ENCODE peak calls at places on chromosomes 16 and 17, in seven cellular contexts. I, R, P, T, V, K and F are unnamed samples.

GRCh38 chr16:86886651-86887050 is 308.3 kb downstream of the FOXL1 start:
- DNase-seq in I (no peak), R (no peak), P (no peak), T (no peak), V (no peak), K (no peak), F (no peak)

GRCh38 chr17:76843703-76844484 is 24.3 kb upstream of the MGAT5B start:
- DNase-seq in I (no peak), R (no peak), P (no peak), T (no peak), V (no peak), K (no peak), F (no peak)

GRCh38 chr17:12592941-12593340 is 72.7 kb upstream of the MYOCD start:
- DNase-seq in I (no peak), R (no peak), P (no peak), T (no peak), V (no peak), K (no peak), F (no peak)

GRCh38 chr16:53341787-53342186 is 92.5 kb upstream of the RBL2 start:
- DNase-seq in I (no peak), R (no peak), P (no peak), T (no peak), V (no peak), K (no peak), F (no peak)

GRCh38 chr16:48014349-48015135 is 141.3 kb downstream of the ABCC12 start:
- DNase-seq in I (peak), R (peak), P (no peak), T (peak), V (no peak), K (peak), F (no peak)

GRCh38 chr17:76811028-76811427 is 57.2 kb upstream of the MGAT5B start:
- DNase-seq in I (no peak), R (no peak), P (no peak), T (no peak), V (no peak), K (no peak), F (no peak)

GRCh38 chr17:28616281-28616680 is 2.3 kb upstream of the RSKR start:
- DNase-seq in I (no peak), R (no peak), P (no peak), T (no peak), V (no peak), K (no peak), F (no peak)

GRCh38 chr17:40015998-40016691 is 905 bp downstream of the CSF3 start:
- DNase-seq in I (peak), R (no peak), P (no peak), T (no peak), V (no peak), K (no peak), F (no peak)

GRCh38 chr16:79988721-79989220 is 388.2 kb upstream of the MAF start:
- DNase-seq in I (no peak), R (no peak), P (no peak), T (no peak), V (no peak), K (no peak), F (no peak)

GRCh38 chr17:47203984-47204721 is 5.0 kb upstream of the MYL4 start:
- DNase-seq in I (no peak), R (no peak), P (no peak), T (peak), V (no peak), K (no peak), F (no peak)

GRCh38 chr16:66382171-66382965 is 15.9 kb downstream of the CDH5 start:
- DNase-seq in I (peak), R (peak), P (no peak), T (peak), V (peak), K (no peak), F (no peak)
- H3K27ac ChIP-seq in I (no peak), R (peak), P (peak), T (peak), V (peak), K (no peak), F (no peak)

GRCh38 chr17:79038545-79039135 is 14.7 kb downstream of the C1QTNF1 start:
- DNase-seq in I (peak), R (peak), P (no peak), T (peak), V (no peak), K (no peak), F (no peak)

GRCh38 chr17:79041041-79041570 is 17.1 kb downstream of the C1QTNF1 start:
- DNase-seq in I (no peak), R (no peak), P (no peak), T (no peak), V (no peak), K (no peak), F (no peak)

GRCh38 chr17:79036609-79037008 is 12.6 kb downstream of the C1QTNF1 start:
- DNase-seq in I (peak), R (peak), P (no peak), T (peak), V (no peak), K (no peak), F (no peak)

GRCh38 chr17:79041723-79042420 is 17.9 kb downstream of the C1QTNF1 start:
- DNase-seq in I (no peak), R (no peak), P (no peak), T (no peak), V (no peak), K (no peak), F (no peak)

DNA sequence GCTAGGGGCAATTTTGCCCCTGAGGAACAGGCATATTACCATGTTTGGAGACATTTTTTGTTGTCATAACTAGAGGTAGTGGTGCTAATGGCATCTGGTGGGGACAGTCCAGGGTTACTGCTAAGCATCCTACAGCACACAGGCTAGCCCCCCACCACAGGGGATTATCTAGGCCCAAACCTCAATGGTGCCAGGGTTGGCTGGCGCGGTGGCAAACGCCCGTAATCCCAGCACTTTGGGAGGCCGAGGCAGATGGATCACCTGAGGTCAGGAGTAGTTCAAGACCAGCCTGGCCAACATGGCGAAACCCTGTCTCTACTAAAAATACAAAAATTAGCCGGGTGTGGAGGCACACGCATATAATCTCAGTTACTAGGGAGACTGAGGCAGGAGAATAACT is 15.2 kb downstream of the C1QTNF1 start:
- DNase-seq in I (peak), R (no peak), P (no peak), T (no peak), V (no peak), K (no peak), F (no peak)
- H3K27ac ChIP-seq in I (no peak), R (peak), P (peak), T (peak), V (peak), K (no peak), F (no peak)

GRCh38 chr16:85523602-85524364 is 89.3 kb upstream of the GSE1 start:
- DNase-seq in I (peak), R (no peak), P (peak), T (no peak), V (peak), K (peak), F (no peak)
- H3K27ac ChIP-seq in I (peak), R (peak), P (peak), T (no peak), V (no peak), K (no peak), F (no peak)

GRCh38 chr17:73226556-73227172 is 33.8 kb downstream of the COG1 start:
- DNase-seq in I (no peak), R (no peak), P (no peak), T (no peak), V (no peak), K (peak), F (no peak)

GRCh38 chr17:73227379-73227778 is 34.3 kb downstream of the CPSF4L start:
- DNase-seq in I (no peak), R (no peak), P (no peak), T (no peak), V (no peak), K (no peak), F (no peak)

GRCh38 chr17:73228748-73229236 is 32.9 kb downstream of the CPSF4L start:
- DNase-seq in I (peak), R (peak), P (peak), T (peak), V (peak), K (peak), F (no peak)

GRCh38 chr17:73230088-73230487 is 31.6 kb downstream of the CPSF4L start:
- DNase-seq in I (peak), R (no peak), P (no peak), T (no peak), V (no peak), K (no peak), F (no peak)

GRCh38 chr17:73227944-73228343 is 33.7 kb downstream of the CPSF4L start:
- DNase-seq in I (no peak), R (no peak), P (no peak), T (no peak), V (no peak), K (no peak), F (no peak)
- H3K27ac ChIP-seq in I (peak), R (no peak), P (peak), T (peak), V (peak), K (peak), F (no peak)

DNA sequence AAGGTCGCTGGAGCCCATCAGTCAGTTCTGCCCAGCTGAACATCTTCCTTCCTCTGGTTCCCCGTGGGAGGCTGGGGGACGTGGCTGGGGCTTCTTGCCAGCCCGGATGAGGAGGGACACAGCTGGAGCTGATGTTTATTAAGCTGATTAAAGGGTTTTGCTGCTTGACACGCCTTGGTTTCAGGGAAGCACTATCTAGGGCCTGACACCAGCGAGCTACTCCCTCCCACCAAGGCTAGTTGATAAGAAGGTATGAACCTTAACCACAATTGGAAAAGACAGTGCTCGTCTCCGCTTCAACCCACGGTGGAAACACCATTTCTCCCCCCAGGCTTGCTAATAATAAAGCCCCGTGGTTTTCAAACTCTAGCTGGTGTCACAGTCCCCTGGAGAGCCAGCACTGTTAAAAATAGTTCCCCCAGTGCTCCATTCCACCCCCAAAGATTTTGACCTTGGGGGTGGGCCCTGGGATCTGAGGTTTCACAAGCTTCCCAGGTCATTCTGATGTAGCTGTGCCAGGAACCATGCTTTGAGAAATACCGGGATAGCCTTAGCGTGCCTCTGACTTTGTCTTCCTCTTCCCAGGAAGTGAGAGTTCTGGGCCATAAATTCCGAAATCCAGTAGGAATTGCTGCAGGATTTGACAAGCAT is 5.5 kb downstream of the DHODH start:
- DNase-seq in I (peak), R (no peak), P (peak), T (no peak), V (peak), K (no peak), F (no peak)
- H3K27ac ChIP-seq in I (no peak), R (no peak), P (peak), T (no peak), V (peak), K (no peak), F (no peak)

GRCh38 chr17:64328875-64329405 is 61.7 kb downstream of the PECAM1 start:
- DNase-seq in I (no peak), R (no peak), P (no peak), T (no peak), V (no peak), K (no peak), F (no peak)

GRCh38 chr17:64327201-64327930 is 63.3 kb downstream of the PECAM1 start:
- DNase-seq in I (no peak), R (no peak), P (peak), T (no peak), V (peak), K (no peak), F (no peak)

GRCh38 chr17:64328036-64328874 is 62.4 kb downstream of the PECAM1 start:
- DNase-seq in I (no peak), R (no peak), P (peak), T (no peak), V (peak), K (no peak), F (no peak)

GRCh38 chr17:64326030-64326419 is 63.0 kb upstream of the TEX2 start:
- DNase-seq in I (no peak), R (no peak), P (no peak), T (no peak), V (no peak), K (no peak), F (no peak)

DNA sequence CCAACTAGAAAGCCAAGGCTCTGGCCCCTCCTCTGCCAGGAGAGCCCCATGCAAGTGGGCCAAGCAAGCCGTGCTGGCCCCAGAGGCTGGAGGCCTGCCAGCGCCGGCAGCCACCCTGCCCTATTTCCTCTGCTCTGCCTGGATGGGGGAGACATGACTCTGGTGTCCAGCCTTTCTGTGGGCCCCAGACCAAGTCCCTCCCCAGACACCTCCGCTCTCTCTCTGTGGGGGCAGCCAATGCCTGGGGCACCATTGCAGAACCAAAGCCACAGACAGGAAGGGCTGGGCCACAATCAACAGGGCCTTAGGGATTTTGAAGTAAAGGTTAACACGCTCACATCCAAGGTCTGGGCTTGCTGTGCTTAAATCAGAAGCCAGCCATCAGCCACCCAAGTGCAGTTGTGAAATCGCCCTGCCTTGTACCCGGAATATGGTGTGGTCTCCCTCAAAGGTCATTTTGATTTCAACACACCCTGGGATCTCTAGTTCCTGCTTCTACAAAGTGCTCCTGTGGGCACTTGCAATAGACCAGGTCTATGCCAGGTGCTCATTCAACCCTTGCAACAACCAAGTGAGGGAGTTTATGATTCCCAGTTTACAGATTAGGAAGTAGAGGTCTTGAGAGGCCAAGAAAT is 63.5 kb upstream of the TEX2 start:
- DNase-seq in I (no peak), R (no peak), P (peak), T (peak), V (peak), K (no peak), F (no peak)
- H3K27ac ChIP-seq in I (no peak), R (no peak), P (peak), T (no peak), V (peak), K (no peak), F (no peak)

DNA sequence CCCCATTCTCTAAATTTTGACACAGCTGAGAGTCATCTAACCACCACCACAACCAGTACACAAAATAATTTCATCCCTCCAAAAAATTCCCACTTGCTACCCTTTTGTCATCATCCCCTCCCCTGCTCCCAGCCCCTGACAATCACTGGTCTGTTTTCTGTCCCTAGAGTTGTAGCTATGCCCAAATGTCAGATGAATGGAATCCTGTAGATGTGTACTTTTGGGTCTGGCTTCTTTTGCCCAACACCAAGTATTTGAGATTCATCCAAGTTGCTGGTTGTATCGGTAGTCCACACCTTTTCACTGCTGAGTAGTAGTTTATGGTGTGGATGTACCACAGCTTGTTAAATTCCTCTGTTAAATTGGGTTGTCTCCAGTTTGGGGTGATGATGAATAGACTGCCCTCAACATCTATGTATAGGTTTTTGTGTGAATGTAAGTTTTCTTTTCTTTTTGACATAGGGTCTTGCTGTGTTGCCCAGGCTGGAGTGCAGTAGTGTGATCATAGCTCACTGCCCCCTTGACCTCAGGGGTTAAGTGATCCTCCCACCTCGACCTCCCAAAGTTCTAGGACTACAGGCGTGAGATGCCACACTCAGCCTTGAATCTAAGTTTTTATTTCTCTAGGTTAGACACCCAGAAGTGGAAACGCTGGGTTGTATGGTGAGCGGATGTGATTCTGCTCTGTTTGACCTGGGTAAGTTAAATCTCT is 14.6 kb upstream of the RMI2 start:
- DNase-seq in I (no peak), R (no peak), P (no peak), T (no peak), V (no peak), K (no peak), F (no peak)
- H3K27ac ChIP-seq in I (no peak), R (no peak), P (no peak), T (no peak), V (no peak), K (no peak), F (no peak)

GRCh38 chr17:45247429-45248131 is 14.3 kb downstream of the SPATA32 start:
- DNase-seq in I (peak), R (peak), P (peak), T (peak), V (peak), K (peak), F (no peak)
- H3K27ac ChIP-seq in I (peak), R (peak), P (peak), T (peak), V (no peak), K (peak), F (no peak)

DNA sequence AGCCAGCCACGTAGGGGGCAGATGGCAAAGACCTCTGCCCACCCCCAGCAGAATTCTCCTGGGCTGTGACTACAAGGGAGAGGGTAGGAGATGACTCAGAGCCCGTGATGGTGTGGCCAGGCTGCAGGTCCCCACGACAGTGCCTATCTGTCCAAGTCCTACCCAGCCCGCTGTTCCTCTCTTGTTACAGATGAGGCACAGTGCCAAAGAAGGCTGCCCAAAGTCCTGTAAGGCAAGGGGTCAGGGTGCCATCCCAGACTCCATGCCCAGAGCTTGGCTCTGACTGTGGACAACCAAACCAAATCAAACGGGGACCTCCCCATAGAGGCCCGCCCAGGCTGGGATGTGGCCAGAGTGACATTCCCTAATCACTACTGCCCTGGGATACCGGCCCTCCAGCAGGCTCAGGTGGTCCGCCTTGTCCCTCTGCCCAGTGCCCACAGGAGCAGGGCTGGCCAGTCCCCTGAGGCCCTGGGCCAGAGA is 12.6 kb upstream of the BCAR1 start:
- DNase-seq in I (no peak), R (no peak), P (no peak), T (no peak), V (peak), K (no peak), F (no peak)
- H3K27ac ChIP-seq in I (no peak), R (peak), P (peak), T (peak), V (peak), K (no peak), F (peak)

GRCh38 chr16:7420843-7421242 is 88.2 kb downstream of the RBFOX1 start:
- DNase-seq in I (no peak), R (no peak), P (no peak), T (no peak), V (no peak), K (no peak), F (no peak)
- H3K27ac ChIP-seq in I (no peak), R (no peak), P (no peak), T (no peak), V (no peak), K (no peak), F (no peak)